ENCODE peak calls at places on chromosomes 5 and 9, in seven cellular contexts. One of them, this sample, is unnamed.
A peak's percentile ranks its signal among the peaks of the same experiment; 100 is the strongest.

GRCh38 chr9:83620841-83621636 is 1.9 kb upstream of the IDNK start:
- DNase-seq in hepatic stellate cell: peak; percentile 60
- DNase-seq in HuH-7.5: peak; percentile 51
- DNase-seq in natural killer cell: peak; percentile 27
- DNase-seq in nucleus accumbens: peak; percentile 11
- DNase-seq in mucosa of descending colon: peak; percentile 71
- DNase-seq in stimulated activated CD4-positive, alpha-beta T cell treated with anti-CD3 and anti-CD28 coated beads, Interleukin-12 subunit alpha, Interleukin-12 subunit beta, amount 100 ng/mL, for 24 hours: no peak
- DNase-seq in this sample: peak; percentile 7

GRCh38 chr9:114406441-114406840 is 18.7 kb upstream of the AKNA start:
- DNase-seq in stimulated activated CD4-positive, alpha-beta T cell treated with anti-CD3 and anti-CD28 coated beads, Interleukin-12 subunit alpha, Interleukin-12 subunit beta, amount 100 ng/mL, for 24 hours: no peak
- DNase-seq in nucleus accumbens: no peak
- DNase-seq in hepatic stellate cell: no peak
- DNase-seq in mucosa of descending colon: no peak
- DNase-seq in natural killer cell: no peak
- DNase-seq in HuH-7.5: no peak
- DNase-seq in this sample: no peak

GRCh38 chr5:63931841-63932240 is 30.4 kb downstream of the HTR1A start:
- DNase-seq in mucosa of descending colon: no peak
- DNase-seq in stimulated activated CD4-positive, alpha-beta T cell treated with anti-CD3 and anti-CD28 coated beads, Interleukin-12 subunit alpha, Interleukin-12 subunit beta, amount 100 ng/mL, for 24 hours: no peak
- DNase-seq in natural killer cell: no peak
- DNase-seq in HuH-7.5: no peak
- DNase-seq in hepatic stellate cell: no peak
- DNase-seq in nucleus accumbens: no peak
- DNase-seq in this sample: no peak

GRCh38 chr5:63686938-63687337 is 275.3 kb downstream of the HTR1A start:
- DNase-seq in natural killer cell: no peak
- DNase-seq in HuH-7.5: no peak
- DNase-seq in hepatic stellate cell: no peak
- DNase-seq in mucosa of descending colon: no peak
- DNase-seq in stimulated activated CD4-positive, alpha-beta T cell treated with anti-CD3 and anti-CD28 coated beads, Interleukin-12 subunit alpha, Interleukin-12 subunit beta, amount 100 ng/mL, for 24 hours: no peak
- DNase-seq in nucleus accumbens: no peak
- DNase-seq in this sample: no peak

GRCh38 chr9:8071445-8071798 is 271.8 kb upstream of the DMAC1 start:
- DNase-seq in HuH-7.5: no peak
- DNase-seq in stimulated activated CD4-positive, alpha-beta T cell treated with anti-CD3 and anti-CD28 coated beads, Interleukin-12 subunit alpha, Interleukin-12 subunit beta, amount 100 ng/mL, for 24 hours: no peak
- DNase-seq in natural killer cell: no peak
- DNase-seq in mucosa of descending colon: no peak
- DNase-seq in nucleus accumbens: no peak
- DNase-seq in hepatic stellate cell: no peak
- DNase-seq in this sample: no peak

GRCh38 chr5:135231289-135231688 is 167.7 kb downstream of the MACROH2A1 start:
- DNase-seq in HuH-7.5: no peak
- DNase-seq in mucosa of descending colon: no peak
- DNase-seq in stimulated activated CD4-positive, alpha-beta T cell treated with anti-CD3 and anti-CD28 coated beads, Interleukin-12 subunit alpha, Interleukin-12 subunit beta, amount 100 ng/mL, for 24 hours: no peak
- DNase-seq in hepatic stellate cell: no peak
- DNase-seq in nucleus accumbens: no peak
- DNase-seq in natural killer cell: no peak
- DNase-seq in this sample: no peak

GRCh38 chr9:120873512-120873911 is 3.5 kb downstream of the PHF19 start:
- DNase-seq in HuH-7.5: no peak
- DNase-seq in stimulated activated CD4-positive, alpha-beta T cell treated with anti-CD3 and anti-CD28 coated beads, Interleukin-12 subunit alpha, Interleukin-12 subunit beta, amount 100 ng/mL, for 24 hours: no peak
- DNase-seq in natural killer cell: no peak
- DNase-seq in hepatic stellate cell: no peak
- DNase-seq in nucleus accumbens: no peak
- DNase-seq in mucosa of descending colon: no peak
- DNase-seq in this sample: no peak

GRCh38 chr5:7015586-7016256 is 302.5 kb downstream of the TENT4A start:
- DNase-seq in hepatic stellate cell: no peak
- DNase-seq in stimulated activated CD4-positive, alpha-beta T cell treated with anti-CD3 and anti-CD28 coated beads, Interleukin-12 subunit alpha, Interleukin-12 subunit beta, amount 100 ng/mL, for 24 hours: no peak
- DNase-seq in HuH-7.5: no peak
- DNase-seq in natural killer cell: no peak
- DNase-seq in mucosa of descending colon: peak; percentile 9
- DNase-seq in nucleus accumbens: no peak
- DNase-seq in this sample: no peak

GRCh38 chr5:172906436-172906835 is 52.8 kb upstream of the RPL26L1 start:
- DNase-seq in HuH-7.5: no peak
- DNase-seq in hepatic stellate cell: peak; percentile 65
- DNase-seq in mucosa of descending colon: no peak
- DNase-seq in stimulated activated CD4-positive, alpha-beta T cell treated with anti-CD3 and anti-CD28 coated beads, Interleukin-12 subunit alpha, Interleukin-12 subunit beta, amount 100 ng/mL, for 24 hours: no peak
- DNase-seq in nucleus accumbens: no peak
- DNase-seq in natural killer cell: no peak
- DNase-seq in this sample: no peak

GRCh38 chr9:129626079-129626943 is at the start of gene NTMT1:
- DNase-seq in natural killer cell: peak; percentile 92
- DNase-seq in hepatic stellate cell: peak; percentile 85
- DNase-seq in stimulated activated CD4-positive, alpha-beta T cell treated with anti-CD3 and anti-CD28 coated beads, Interleukin-12 subunit alpha, Interleukin-12 subunit beta, amount 100 ng/mL, for 24 hours: peak; percentile 88
- DNase-seq in HuH-7.5: peak; percentile 93
- DNase-seq in nucleus accumbens: peak; percentile 84
- DNase-seq in mucosa of descending colon: peak; percentile 90
- DNase-seq in this sample: peak; percentile 93

This sample was measured in substantia nigra.